ENCODE peak calls at places on chromosomes 5 and 9, in six cellular contexts. R, A, M, I, W and Y are unnamed samples.

GRCh38 chr5:155987261-155987810 is 339.6 kb upstream of the SGCD start:
- DNase-seq in I (no peak), W (no peak), M (no peak), R (no peak), A (no peak), Y (no peak)

GRCh38 chr9:135566552-135566951 is 5.0 kb downstream of the PAEP start:
- DNase-seq in M (no peak), W (no peak), A (no peak), I (no peak), R (no peak), Y (peak)

GRCh38 chr5:30446456-30446855 is 747.0 kb upstream of the CDH6 start:
- DNase-seq in R (no peak), W (no peak), M (no peak), I (no peak), A (no peak), Y (no peak)

GRCh38 chr5:32029291-32029690 is 144.8 kb downstream of the GOLPH3 start:
- DNase-seq in W (no peak), I (no peak), A (no peak), M (no peak), R (no peak), Y (no peak)

GRCh38 chr9:127921592-127922120 is 4.8 kb upstream of the ST6GALNAC4 start:
- DNase-seq in I (peak), M (peak), R (peak), A (peak), W (no peak), Y (peak)

GRCh38 chr5:113451797-113452196 is 17.0 kb upstream of the TSSK1B start:
- DNase-seq in R (no peak), M (no peak), W (no peak), A (no peak), I (peak), Y (no peak)

GRCh38 chr5:133317558-133317957 is 265.7 kb downstream of the HSPA4 start:
- DNase-seq in W (no peak), R (no peak), I (no peak), M (peak), A (no peak), Y (peak)

GRCh38 chr9:92140754-92141143 is 25.5 kb upstream of the SPTLC1 start:
- DNase-seq in A (no peak), W (no peak), M (no peak), I (no peak), R (no peak), Y (no peak)

GRCh38 chr9:113675475-113675941 is 200.6 kb upstream of the ZNF618 start:
- DNase-seq in W (peak), I (peak), R (no peak), M (peak), A (no peak), Y (no peak)

GRCh38 chr9:76456202-76456926 is 2.6 kb upstream of the GCNT1 start:
- DNase-seq in A (no peak), I (peak), W (no peak), R (peak), M (no peak), Y (peak)

GRCh38 chr9:132798817-132799790 is 79.0 kb downstream of the AK8 start:
- DNase-seq in A (no peak), W (no peak), I (no peak), R (no peak), M (peak), Y (no peak)

GRCh38 chr9:134028575-134029247 is 3.4 kb downstream of the BRD3OS start:
- DNase-seq in I (no peak), A (no peak), W (no peak), M (no peak), R (no peak), Y (no peak)

GRCh38 chr5:158163836-158164572 is 305.1 kb upstream of the CLINT1 start:
- DNase-seq in W (no peak), R (no peak), A (no peak), I (no peak), M (no peak), Y (no peak)

GRCh38 chr5:171419663-171420428 is 399 bp downstream of the FGF18 start:
- DNase-seq in M (no peak), I (peak), A (peak), R (peak), W (no peak), Y (peak)

GRCh38 chr9:120136685-120137084 is 443.3 kb downstream of the CDK5RAP2 start:
- DNase-seq in M (no peak), I (no peak), R (no peak), W (no peak), A (no peak), Y (peak)

GRCh38 chr9:134647359-134648115 is 5.9 kb downstream of the COL5A1 start:
- DNase-seq in R (no peak), I (no peak), W (no peak), M (no peak), A (no peak), Y (no peak)

GRCh38 chr5:40078907-40079575 is 600.7 kb upstream of the PTGER4 start:
- DNase-seq in W (no peak), A (no peak), M (no peak), I (no peak), R (no peak), Y (no peak)

GRCh38 chr5:136192526-136193395 is at the start of gene SMIM32:
- DNase-seq in A (peak), I (peak), R (no peak), M (no peak), W (no peak), Y (no peak)

GRCh38 chr5:150274811-150275210 is 14.8 kb downstream of the CAMK2A start:
- DNase-seq in A (no peak), I (no peak), M (no peak), R (no peak), W (no peak), Y (no peak)

GRCh38 chr5:150270546-150271295 is 18.9 kb downstream of the CAMK2A start:
- DNase-seq in R (no peak), W (no peak), A (no peak), M (peak), I (no peak), Y (no peak)

GRCh38 chr5:150271296-150271692 is 18.3 kb downstream of the CAMK2A start:
- DNase-seq in R (no peak), I (no peak), A (no peak), M (no peak), W (no peak), Y (no peak)

GRCh38 chr5:150271923-150272322 is 17.6 kb downstream of the CAMK2A start:
- DNase-seq in A (no peak), I (no peak), M (no peak), R (no peak), W (no peak), Y (no peak)

GRCh38 chr5:150272531-150272930 is 17.0 kb downstream of the CAMK2A start:
- DNase-seq in I (peak), R (peak), M (peak), W (no peak), A (peak), Y (peak)
- TF ChIP-seq CTCF in I (peak), R (peak), M (peak), W (peak), A (no peak), Y (no peak)

GRCh38 chr5:42887575-42887974 is 75.9 kb upstream of the SELENOP start:
- DNase-seq in M (no peak), A (no peak), W (no peak), I (peak), R (no peak), Y (no peak)
- TF ChIP-seq CTCF in M (no peak), A (no peak), W (no peak), I (no peak), R (no peak), Y (no peak)

GRCh38 chr5:176608937-176609723 is 826 bp downstream of the GPRIN1 start:
- DNase-seq in A (no peak), R (no peak), M (no peak), I (no peak), W (no peak), Y (no peak)

GRCh38 chr5:176612008-176612407 is 2.1 kb upstream of the GPRIN1 start:
- DNase-seq in I (no peak), R (no peak), A (no peak), W (no peak), M (no peak), Y (no peak)

GRCh38 chr5:176611435-176611834 is 1.5 kb upstream of the GPRIN1 start:
- DNase-seq in M (peak), W (peak), R (no peak), A (no peak), I (peak), Y (peak)

GRCh38 chr5:176609724-176610429 is at the start of gene GPRIN1:
- DNase-seq in A (peak), M (no peak), W (no peak), I (peak), R (peak), Y (peak)

DNA sequence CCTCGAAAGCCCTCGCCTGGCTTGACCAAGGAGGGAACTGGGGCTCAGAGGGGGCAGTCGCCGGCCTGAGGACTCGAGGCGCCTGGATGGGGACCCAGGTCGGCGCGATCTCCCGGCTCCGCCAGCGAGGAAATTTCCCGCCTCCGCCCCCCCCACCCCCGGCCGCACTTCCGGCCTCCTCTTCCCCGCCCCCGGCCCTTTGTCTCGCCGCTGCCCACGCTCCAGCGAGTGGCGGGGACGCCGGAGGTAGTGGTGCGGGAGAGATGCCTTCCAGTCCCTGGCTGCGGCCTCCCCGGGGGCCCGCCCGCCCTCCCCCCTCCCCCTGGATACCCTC is 441 bp upstream of the GPRIN1 start:
- DNase-seq in W (no peak), M (no peak), I (no peak), R (no peak), A (no peak), Y (no peak)
- TF ChIP-seq CTCF in W (no peak), M (no peak), I (no peak), R (no peak), A (no peak), Y (no peak)

DNA sequence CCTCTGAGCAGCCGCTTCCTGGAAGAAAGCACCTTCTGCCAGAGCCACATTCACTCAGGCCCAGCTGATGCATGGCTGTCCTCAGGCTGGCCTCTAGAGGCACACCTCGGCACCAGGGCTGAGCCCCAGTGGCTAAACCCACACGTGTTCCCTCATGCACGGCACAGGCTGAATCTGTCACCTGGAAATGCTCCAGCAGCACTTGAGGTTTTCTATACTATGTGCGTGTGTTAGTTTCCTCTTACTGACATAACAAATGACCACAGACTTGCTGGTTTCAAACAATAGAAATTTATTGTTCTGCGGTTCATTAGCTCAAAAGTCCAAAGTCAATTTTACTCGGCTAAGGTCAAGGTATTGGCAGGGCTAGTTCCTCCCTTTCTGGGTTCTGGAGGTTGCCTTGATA is 141.4 kb downstream of the LRRC70 start:
- DNase-seq in R (peak), I (peak), W (no peak), A (peak), M (no peak), Y (peak)
- TF ChIP-seq CTCF in R (peak), I (peak), W (peak), A (peak), M (no peak), Y (no peak)